ENCODE peak calls at places on chromosomes 2 and 18, in seven cellular contexts. H, Q, W, Y, T, U and S are unnamed samples.

GRCh38 chr18:63540131-63540530 is 2.0 kb upstream of the SERPINB12 start:
- DNase-seq in T (no peak), H (no peak), W (no peak), Q (peak), U (no peak), Y (peak), S (no peak)

GRCh38 chr2:37388074-37388473 is 43.6 kb downstream of the QPCT start:
- DNase-seq in H (peak), T (no peak), W (no peak), Y (peak), U (no peak), Q (no peak), S (peak)

GRCh38 chr2:239321596-239322413 is 79.0 kb downstream of the HDAC4 start:
- DNase-seq in U (no peak), Y (no peak), W (no peak), H (peak), Q (peak), T (no peak), S (no peak)

GRCh38 chr2:231167745-231168459 is 30.5 kb upstream of the ARMC9 start:
- DNase-seq in Y (peak), W (no peak), H (no peak), U (no peak), T (no peak), Q (no peak), S (no peak)

GRCh38 chr18:27717816-27718215 is 459.1 kb downstream of the CDH2 start:
- DNase-seq in T (no peak), Y (no peak), H (no peak), U (no peak), Q (no peak), W (no peak), S (no peak)

GRCh38 chr2:220703279-220703678 is 868.8 kb downstream of the EPHA4 start:
- DNase-seq in Y (no peak), U (no peak), Q (no peak), T (no peak), H (no peak), W (peak), S (no peak)

GRCh38 chr2:71716697-71717624 is 263.6 kb downstream of the DYSF start:
- DNase-seq in W (peak), U (no peak), Y (peak), H (peak), T (peak), Q (no peak), S (peak)

GRCh38 chr2:174836345-174836999 is 72.2 kb upstream of the CHRNA1 start:
- DNase-seq in Q (no peak), T (no peak), W (peak), Y (peak), U (no peak), H (peak), S (peak)

GRCh38 chr2:171491292-171491691 is 31.0 kb upstream of the CYBRD1 start:
- DNase-seq in Y (no peak), Q (no peak), U (no peak), W (no peak), H (peak), T (no peak), S (no peak)

GRCh38 chr2:210167227-210167626 is 4.0 kb downstream of the KANSL1L start:
- DNase-seq in T (no peak), Q (no peak), U (no peak), H (peak), W (no peak), Y (peak), S (no peak)

GRCh38 chr2:225756198-225756597 is 356.7 kb downstream of the NYAP2 start:
- DNase-seq in W (no peak), T (no peak), Y (peak), H (no peak), U (no peak), Q (no peak), S (no peak)

GRCh38 chr2:239763433-239764097 is 261.6 kb downstream of the NDUFA10 start:
- DNase-seq in T (peak), Q (no peak), U (peak), W (no peak), Y (no peak), H (no peak), S (no peak)

GRCh38 chr2:97714950-97715652 is 1.7 kb downstream of the ZAP70 start:
- DNase-seq in U (peak), W (no peak), H (no peak), Q (no peak), Y (no peak), T (peak), S (no peak)

GRCh38 chr2:2271471-2271941 is 59.6 kb downstream of the MYT1L start:
- DNase-seq in Y (no peak), Q (no peak), H (peak), U (no peak), T (no peak), W (peak), S (no peak)

GRCh38 chr2:32825291-32825712 is 121.5 kb upstream of the LTBP1 start:
- DNase-seq in Q (peak), T (no peak), U (no peak), W (no peak), Y (peak), H (peak), S (no peak)

GRCh38 chr18:54360406-54360805 is 2.7 kb downstream of the C18orf54 start:
- DNase-seq in U (no peak), Y (peak), Q (no peak), T (no peak), H (peak), W (no peak), S (no peak)

GRCh38 chr18:28792404-28793103 is 615.6 kb upstream of the CDH2 start:
- DNase-seq in T (no peak), W (no peak), U (no peak), Y (no peak), H (no peak), Q (no peak), S (no peak)

GRCh38 chr18:49723648-49724180 is 89.6 kb downstream of the ACAA2 start:
- DNase-seq in W (no peak), T (no peak), H (peak), Q (no peak), Y (peak), U (peak), S (no peak)

DNA sequence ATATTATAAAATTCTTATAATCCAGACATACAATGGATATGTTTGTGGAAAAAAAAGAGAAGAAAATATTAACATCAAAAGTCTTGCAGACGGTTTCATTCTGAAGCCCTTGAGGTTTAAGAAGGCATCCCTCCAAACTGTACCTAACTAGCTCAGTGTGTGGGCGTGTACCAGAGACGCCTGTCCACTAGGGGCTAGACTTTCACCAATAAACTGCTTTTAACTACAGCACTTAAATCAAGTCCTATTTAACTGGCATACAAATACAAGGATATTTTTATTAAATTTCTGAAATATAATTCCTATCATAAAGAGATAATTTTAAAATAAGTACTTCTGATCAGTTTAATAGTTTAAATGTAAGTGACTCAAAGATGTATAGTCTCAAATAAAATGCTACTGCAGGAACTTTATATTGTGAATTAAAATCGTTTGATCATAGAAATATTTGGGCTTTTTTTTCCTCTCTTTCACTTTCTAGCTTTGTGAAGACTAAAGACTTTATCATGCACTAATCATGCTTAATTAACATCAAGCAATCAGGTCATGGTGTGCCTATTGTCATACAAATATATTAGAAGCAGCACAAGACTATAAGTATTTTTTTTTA is 437.7 kb downstream of the SATB2 start:
- DNase-seq in T (no peak), U (no peak), Q (peak), W (peak), H (peak), Y (peak), S (peak)
- TF ChIP-seq CTCF in T (no peak), U (no peak), Q (peak), W (peak), H (peak), Y (peak), S (peak)

GRCh38 chr2:190696792-190697398 is 48.0 kb downstream of the NAB1 start:
- DNase-seq in W (no peak), Q (no peak), T (no peak), U (peak), H (no peak), Y (no peak), S (no peak)

GRCh38 chr2:190695739-190696138 is 46.9 kb downstream of the NAB1 start:
- DNase-seq in U (no peak), W (no peak), Q (peak), T (no peak), H (peak), Y (no peak), S (no peak)

GRCh38 chr2:190701586-190701985 is 52.7 kb downstream of the NAB1 start:
- DNase-seq in T (no peak), H (no peak), W (no peak), Y (no peak), Q (no peak), U (no peak), S (no peak)

GRCh38 chr2:190697421-190697820 is 48.5 kb downstream of the NAB1 start:
- DNase-seq in Q (no peak), Y (no peak), W (no peak), H (no peak), U (no peak), T (no peak), S (no peak)

GRCh38 chr2:190698895-190699294 is 50.0 kb downstream of the NAB1 start:
- DNase-seq in Y (peak), W (no peak), Q (no peak), T (no peak), U (no peak), H (no peak), S (no peak)
- TF ChIP-seq CTCF in Y (peak), W (peak), Q (peak), T (no peak), U (no peak), H (peak), S (peak)

GRCh38 chr2:13522096-13522495 is 805.4 kb downstream of the TRIB2 start:
- DNase-seq in H (no peak), U (no peak), Y (no peak), Q (no peak), W (no peak), T (no peak), S (no peak)

GRCh38 chr2:13524492-13524891 is 807.8 kb downstream of the TRIB2 start:
- DNase-seq in T (no peak), U (no peak), Q (no peak), W (no peak), Y (no peak), H (no peak), S (no peak)

DNA sequence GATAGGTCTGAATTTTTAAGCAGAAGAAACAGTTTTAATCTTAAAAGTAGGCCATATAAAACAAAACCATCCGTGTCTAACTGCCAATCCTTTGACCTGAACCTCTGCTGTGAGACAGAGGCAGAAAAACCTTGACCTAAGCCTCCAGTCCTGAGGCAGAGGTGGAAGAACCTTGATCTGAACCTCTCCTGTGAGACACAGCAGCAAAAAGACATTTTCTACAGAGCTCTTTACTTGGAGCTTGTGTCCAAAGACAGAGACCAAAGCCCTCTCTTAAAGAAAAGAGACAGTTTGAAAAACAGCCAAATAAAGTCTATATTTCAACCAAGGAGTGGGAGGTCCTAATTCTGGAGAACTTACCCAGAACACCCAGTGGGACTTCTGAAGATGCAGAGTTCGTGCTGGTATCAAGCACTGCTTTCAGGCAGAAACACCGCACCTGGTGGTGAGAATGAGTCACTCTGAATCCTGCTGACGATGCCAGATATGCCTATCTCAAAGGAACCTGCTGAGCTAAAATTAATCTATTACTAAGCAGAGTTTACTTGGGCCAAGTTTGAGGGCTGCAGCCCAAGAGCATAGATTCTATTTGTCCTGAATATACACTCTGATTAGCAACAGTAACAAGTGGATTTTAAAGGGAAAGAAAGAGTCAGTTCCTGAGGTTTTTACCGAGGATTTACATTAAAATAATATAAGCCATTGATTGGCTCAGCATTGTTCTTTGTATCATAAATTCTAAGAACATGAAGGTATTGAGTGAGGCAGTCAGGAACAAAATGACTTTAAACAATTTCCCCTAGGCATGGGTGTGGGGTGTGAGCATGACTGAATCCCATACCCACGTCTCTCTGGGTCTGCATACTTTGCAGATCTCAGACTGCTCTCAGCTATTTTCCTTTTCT is 806.4 kb downstream of the TRIB2 start:
- DNase-seq in U (no peak), H (no peak), W (peak), T (no peak), Q (peak), Y (no peak), S (no peak)
- TF ChIP-seq CTCF in U (peak), H (no peak), W (peak), T (no peak), Q (no peak), Y (no peak), S (no peak)

DNA sequence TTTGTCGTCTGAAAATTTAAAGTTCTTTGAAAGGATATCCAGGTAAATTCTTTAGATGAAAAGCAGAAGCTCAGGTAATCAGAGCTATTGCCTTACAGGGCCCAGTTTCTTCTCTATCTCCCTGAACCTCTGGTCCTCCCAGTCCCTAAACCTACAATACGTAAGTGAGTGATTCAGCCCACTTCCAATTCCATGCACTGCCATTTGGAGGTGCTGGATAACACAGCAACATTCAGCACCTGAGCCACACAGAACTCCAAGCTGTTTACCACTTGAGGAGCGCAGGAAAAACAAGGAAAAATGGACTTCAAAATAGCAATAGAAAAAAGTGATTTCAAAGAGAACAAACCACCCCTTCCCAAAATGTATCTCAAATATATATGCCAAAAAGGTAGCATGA is 105.0 kb upstream of the DNAJC10 start:
- DNase-seq in H (no peak), U (no peak), W (no peak), Y (no peak), Q (no peak), T (no peak), S (no peak)
- TF ChIP-seq CTCF in H (no peak), U (no peak), W (no peak), Y (no peak), Q (no peak), T (no peak), S (no peak)

GRCh38 chr2:45439788-45440773 is 171.0 kb downstream of the SRBD1 start:
- DNase-seq in Q (no peak), H (peak), W (no peak), U (no peak), T (no peak), Y (peak), S (no peak)
- TF ChIP-seq CTCF in Q (no peak), H (peak), W (peak), U (peak), T (no peak), Y (peak), S (peak)